ENCODE peak calls at places on chromosomes 12 and 14, in four cellular contexts. One of them, this sample, is unnamed. For H3K9me3, the result is how much of the 10 kb centered on the place peaks cover.

GRCh38 chr14:54420478-54421116 is 20.6 kb downstream of the CNIH1 start:
- DNase-seq in endothelial cell of umbilical vein: peak
- DNase-seq in H9: no peak
- DNase-seq in HCT116: peak
- DNase-seq in this sample: peak

GRCh38 chr12:57180321-57180989 is 33.0 kb upstream of the LRP1-AS start:
- DNase-seq in endothelial cell of umbilical vein: no peak
- DNase-seq in H9: no peak
- DNase-seq in HCT116: no peak
- DNase-seq in this sample: no peak

GRCh38 chr14:42921876-42922275 is 1315.2 kb downstream of the LRFN5 start:
- DNase-seq in endothelial cell of umbilical vein: no peak
- DNase-seq in H9: no peak
- DNase-seq in HCT116: no peak
- DNase-seq in this sample: no peak

GRCh38 chr12:22115711-22116110 is 69.7 kb downstream of the CMAS start:
- DNase-seq in endothelial cell of umbilical vein: no peak
- DNase-seq in H9: peak
- DNase-seq in HCT116: no peak
- DNase-seq in this sample: no peak

GRCh38 chr14:20798318-20798717 is 4.3 kb downstream of the RNASE1 start:
- DNase-seq in endothelial cell of umbilical vein: no peak
- DNase-seq in H9: no peak
- DNase-seq in HCT116: no peak
- DNase-seq in this sample: no peak

GRCh38 chr12:93022603-93023340 is 93.7 kb upstream of the EEA1 start:
- DNase-seq in endothelial cell of umbilical vein: no peak
- DNase-seq in H9: no peak
- DNase-seq in HCT116: no peak
- DNase-seq in this sample: peak

GRCh38 chr14:78902010-78902623 is 731.9 kb downstream of the NRXN3 start:
- DNase-seq in endothelial cell of umbilical vein: peak
- DNase-seq in H9: peak
- DNase-seq in HCT116: no peak
- DNase-seq in this sample: peak

GRCh38 chr12:15956413-15957185 is 45.5 kb downstream of the DERA start:
- DNase-seq in endothelial cell of umbilical vein: no peak
- DNase-seq in H9: no peak
- DNase-seq in HCT116: peak
- DNase-seq in this sample: peak

GRCh38 chr14:33404054-33404453 is 465.4 kb downstream of the NPAS3 start:
- DNase-seq in endothelial cell of umbilical vein: peak
- DNase-seq in H9: no peak
- DNase-seq in HCT116: no peak
- DNase-seq in this sample: peak

GRCh38 chr12:25615119-25615518 is 62.0 kb upstream of the LMNTD1 start:
- DNase-seq in endothelial cell of umbilical vein: peak
- DNase-seq in H9: no peak
- DNase-seq in HCT116: no peak
- DNase-seq in this sample: peak

GRCh38 chr12:76024942-76025600 is 6.5 kb downstream of the PHLDA1 start:
- DNase-seq in endothelial cell of umbilical vein: peak
- DNase-seq in H9: no peak
- DNase-seq in HCT116: no peak
- DNase-seq in this sample: peak

GRCh38 chr12:53499261-53500118 is at the start of gene MAP3K12:
- DNase-seq in endothelial cell of umbilical vein: peak
- DNase-seq in H9: peak
- DNase-seq in HCT116: no peak
- DNase-seq in this sample: peak

GRCh38 chr12:678747-679712 is 15.8 kb upstream of the NINJ2 start:
- DNase-seq in endothelial cell of umbilical vein: no peak
- DNase-seq in H9: no peak
- DNase-seq in HCT116: no peak
- DNase-seq in this sample: no peak

GRCh38 chr12:52681551-52682380 is 1.6 kb upstream of the KRT1 start:
- DNase-seq in endothelial cell of umbilical vein: no peak
- DNase-seq in H9: no peak
- DNase-seq in HCT116: no peak
- DNase-seq in this sample: no peak

GRCh38 chr14:100221419-100222218 is 17.3 kb upstream of the YY1 start:
- DNase-seq in endothelial cell of umbilical vein: peak
- DNase-seq in H9: peak
- DNase-seq in HCT116: no peak
- DNase-seq in this sample: peak

GRCh38 chr12:58081488-58081887 is 140.1 kb downstream of the ATP23 start:
- DNase-seq in endothelial cell of umbilical vein: no peak
- DNase-seq in H9: no peak
- DNase-seq in HCT116: no peak
- DNase-seq in this sample: no peak

GRCh38 chr12:49121047-49121696 is 10.0 kb downstream of the TUBA1B start:
- DNase-seq in endothelial cell of umbilical vein: peak
- DNase-seq in H9: peak
- DNase-seq in HCT116: peak
- DNase-seq in this sample: peak

GRCh38 chr14:97120204-97121120 is 323.3 kb downstream of the VRK1 start:
- DNase-seq in endothelial cell of umbilical vein: no peak
- DNase-seq in H9: no peak
- DNase-seq in HCT116: no peak
- DNase-seq in this sample: no peak

GRCh38 chr12:13581031-13581430 is 384.5 kb downstream of the EMP1 start:
- DNase-seq in endothelial cell of umbilical vein: no peak
- DNase-seq in H9: no peak
- DNase-seq in HCT116: peak
- DNase-seq in this sample: no peak

GRCh38 chr14:26730929-26731618 is 133.2 kb upstream of the NOVA1 start:
- DNase-seq in endothelial cell of umbilical vein: peak
- DNase-seq in H9: peak
- DNase-seq in HCT116: no peak
- DNase-seq in this sample: peak

GRCh38 chr14:54343276-54344121 is 53.3 kb upstream of the CDKN3 start:
- DNase-seq in endothelial cell of umbilical vein: peak
- DNase-seq in H9: no peak
- DNase-seq in HCT116: no peak
- DNase-seq in this sample: peak

GRCh38 chr14:100486025-100486828 is 101.0 kb downstream of the BEGAIN start:
- DNase-seq in endothelial cell of umbilical vein: peak
- DNase-seq in H9: peak
- DNase-seq in HCT116: no peak
- DNase-seq in this sample: peak

GRCh38 chr12:122917508-122918227 is 21.7 kb upstream of the VPS37B start:
- DNase-seq in endothelial cell of umbilical vein: no peak
- DNase-seq in H9: no peak
- DNase-seq in HCT116: no peak
- DNase-seq in this sample: peak

GRCh38 chr12:12922191-12922616 is 29.8 kb downstream of the GPRC5D start:
- DNase-seq in endothelial cell of umbilical vein: peak
- DNase-seq in H9: no peak
- DNase-seq in HCT116: no peak
- DNase-seq in this sample: peak

GRCh38 chr14:85534435-85534834 is 4.5 kb downstream of the FLRT2 start:
- DNase-seq in endothelial cell of umbilical vein: peak
- DNase-seq in H9: peak
- DNase-seq in HCT116: no peak
- DNase-seq in this sample: no peak

GRCh38 chr12:4435537-4435936 is 10.1 kb downstream of the FGF6 start:
- DNase-seq in endothelial cell of umbilical vein: no peak
- DNase-seq in H9: peak
- DNase-seq in HCT116: no peak
- DNase-seq in this sample: no peak

GRCh38 chr12:89269184-89269583 is 83.1 kb downstream of the DUSP6 start:
- DNase-seq in endothelial cell of umbilical vein: no peak
- DNase-seq in H9: no peak
- DNase-seq in HCT116: no peak
- DNase-seq in this sample: no peak

GRCh38 chr14:22847661-22848341 is 11.4 kb downstream of the MMP14 start:
- DNase-seq in endothelial cell of umbilical vein: no peak
- DNase-seq in H9: no peak
- DNase-seq in HCT116: no peak
- DNase-seq in this sample: peak

DNA sequence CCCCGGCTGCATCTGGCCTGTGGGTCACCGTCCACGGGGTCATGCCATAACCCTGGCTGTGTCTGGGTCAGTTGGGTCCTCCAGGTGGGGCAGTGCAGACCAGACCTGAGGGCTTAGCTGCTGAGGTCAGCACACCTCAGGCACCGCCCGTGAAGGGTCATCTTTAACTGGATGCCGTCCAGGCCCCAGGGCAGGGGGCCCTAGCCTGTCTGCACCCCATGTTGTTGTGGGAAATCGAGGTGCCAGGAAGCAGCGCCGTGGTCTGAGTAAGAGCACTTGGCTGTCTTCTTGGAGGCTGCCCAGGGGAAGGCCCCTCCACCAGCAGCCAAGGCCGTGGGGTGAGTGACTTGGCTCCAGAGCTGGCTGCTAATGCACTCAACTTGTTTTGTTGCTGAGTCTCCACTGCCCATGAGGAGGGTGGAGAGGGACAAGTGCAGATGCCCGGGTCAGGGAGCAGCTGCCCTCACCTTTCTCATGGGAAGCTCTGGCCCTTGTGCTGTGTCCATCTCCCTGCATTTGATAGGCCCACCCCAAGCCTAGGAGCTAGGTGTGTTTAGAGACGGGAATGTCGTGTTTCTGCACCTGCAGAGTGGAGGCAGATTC is 317.2 kb downstream of the TMEM121 start:
- DNase-seq in endothelial cell of umbilical vein: no peak
- DNase-seq in H9: peak
- DNase-seq in HCT116: no peak
- DNase-seq in this sample: no peak
- H3K9me3 ChIP-seq in endothelial cell of umbilical vein: under half
- H3K9me3 ChIP-seq in H9: half or more
- H3K9me3 ChIP-seq in HCT116: under half
- H3K9me3 ChIP-seq in this sample: under half

DNA sequence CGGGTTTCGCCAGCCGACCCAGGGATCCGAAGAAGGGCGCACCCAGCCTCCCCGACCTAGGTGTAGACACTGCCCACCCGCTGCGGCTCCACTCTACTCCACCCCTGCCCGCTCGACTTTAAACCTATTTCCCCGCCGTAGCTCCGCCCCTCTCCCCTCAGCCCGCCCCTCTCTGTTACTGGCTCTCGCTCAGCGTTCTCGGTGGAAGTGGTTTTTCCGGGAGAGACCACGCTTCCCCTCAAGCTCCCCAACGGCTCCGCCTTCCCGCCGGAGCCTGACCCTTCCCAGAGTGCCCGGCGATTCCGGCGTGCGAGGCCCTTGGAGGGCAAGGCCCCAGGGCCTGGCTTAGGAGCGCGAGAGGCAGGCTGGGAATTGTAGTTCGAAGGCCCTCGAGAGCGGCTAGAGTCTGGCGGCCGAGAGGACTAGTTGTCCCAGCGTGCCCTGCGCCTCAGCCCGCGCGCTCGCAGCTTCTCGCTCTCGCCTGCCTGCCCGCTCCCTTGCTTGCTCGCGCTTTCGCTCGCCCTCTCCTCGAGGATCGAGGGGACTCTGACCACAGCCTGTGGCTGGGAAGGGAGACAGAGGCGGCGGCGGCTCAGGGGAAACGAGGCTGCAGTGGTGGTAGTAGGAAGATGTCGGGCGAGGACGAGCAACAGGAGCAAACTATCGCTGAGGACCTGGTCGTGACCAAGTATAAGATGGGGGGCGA is at the start of gene PA2G4:
- DNase-seq in endothelial cell of umbilical vein: peak
- DNase-seq in H9: peak
- DNase-seq in HCT116: peak
- DNase-seq in this sample: peak
- H2AFZ ChIP-seq in endothelial cell of umbilical vein: peak
- H2AFZ ChIP-seq in H9: no peak
- H2AFZ ChIP-seq in HCT116: no peak
- H2AFZ ChIP-seq in this sample: peak

DNA sequence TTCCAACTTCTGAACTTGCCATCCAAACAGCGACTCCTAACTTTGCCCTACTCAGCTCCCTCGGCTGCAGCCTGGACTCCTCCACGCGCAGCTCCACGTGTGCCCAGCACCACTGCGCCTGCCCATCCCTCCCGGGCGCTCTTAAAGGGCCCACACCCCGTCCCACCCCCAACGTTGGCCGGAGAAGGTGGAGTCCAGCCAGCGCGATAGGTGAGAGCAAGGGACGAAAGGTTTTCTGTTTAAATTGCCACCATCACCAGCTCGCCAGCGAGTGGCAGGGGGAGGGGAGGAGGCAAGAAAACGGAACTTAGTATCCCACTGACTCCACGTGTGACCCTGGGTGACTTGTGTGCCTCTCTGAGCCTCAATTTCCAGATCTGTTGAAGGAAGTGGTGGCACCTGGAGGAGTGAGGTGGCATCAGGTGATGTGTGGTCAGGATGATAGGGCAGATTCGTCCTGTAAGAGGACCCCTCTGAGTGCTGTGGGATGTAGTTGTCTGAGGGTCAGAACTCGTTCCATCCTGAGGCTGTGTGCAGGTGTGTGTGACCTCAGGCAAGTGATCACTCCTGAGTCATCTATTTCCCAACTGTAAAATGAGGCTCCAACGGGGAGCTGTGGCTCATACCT is 59.7 kb downstream of the TRPV4 start:
- DNase-seq in endothelial cell of umbilical vein: no peak
- DNase-seq in H9: peak
- DNase-seq in HCT116: no peak
- DNase-seq in this sample: no peak
- H3K27ac ChIP-seq in endothelial cell of umbilical vein: no peak
- H3K27ac ChIP-seq in H9: no peak
- H3K27ac ChIP-seq in HCT116: peak
- H3K27ac ChIP-seq in this sample: no peak

DNA sequence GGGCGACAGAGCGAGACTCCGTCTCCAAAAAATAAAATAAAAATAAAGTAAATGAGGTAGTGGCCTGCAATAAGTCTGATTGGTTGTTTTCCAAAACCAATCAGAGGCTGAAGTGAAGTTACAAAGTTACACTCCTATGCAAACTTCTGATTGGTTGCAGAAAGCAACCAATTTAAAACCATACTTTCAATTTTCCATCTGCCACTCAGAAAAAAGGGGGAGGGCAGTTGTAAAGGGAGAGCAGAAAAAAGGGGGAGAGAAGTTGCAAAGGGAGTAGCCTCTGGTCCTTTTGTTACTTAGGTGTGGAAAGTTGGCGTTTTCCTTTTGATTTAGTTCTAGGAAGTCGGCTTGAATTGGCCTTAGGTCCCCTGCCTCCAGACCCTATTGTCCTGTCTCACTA is 12.6 kb upstream of the DNM1L start:
- DNase-seq in endothelial cell of umbilical vein: no peak
- DNase-seq in H9: no peak
- DNase-seq in HCT116: no peak
- DNase-seq in this sample: peak
- H3K9me3 ChIP-seq in endothelial cell of umbilical vein: under half
- H3K9me3 ChIP-seq in H9: under half
- H3K9me3 ChIP-seq in HCT116: under half
- H3K9me3 ChIP-seq in this sample: under half

GRCh38 chr12:62986844-62987243 is 51.9 kb upstream of the PPM1H start:
- DNase-seq in endothelial cell of umbilical vein: no peak
- DNase-seq in H9: no peak
- DNase-seq in HCT116: no peak
- DNase-seq in this sample: no peak

GRCh38 chr12:62978768-62979167 is 43.8 kb upstream of the PPM1H start:
- DNase-seq in endothelial cell of umbilical vein: no peak
- DNase-seq in H9: no peak
- DNase-seq in HCT116: no peak
- DNase-seq in this sample: no peak

GRCh38 chr12:62977879-62978278 is 42.9 kb upstream of the PPM1H start:
- DNase-seq in endothelial cell of umbilical vein: no peak
- DNase-seq in H9: no peak
- DNase-seq in HCT116: no peak
- DNase-seq in this sample: no peak

GRCh38 chr12:62983594-62983993 is 48.6 kb upstream of the PPM1H start:
- DNase-seq in endothelial cell of umbilical vein: no peak
- DNase-seq in H9: peak
- DNase-seq in HCT116: peak
- DNase-seq in this sample: no peak
- H2AFZ ChIP-seq in endothelial cell of umbilical vein: no peak
- H2AFZ ChIP-seq in H9: no peak
- H2AFZ ChIP-seq in HCT116: peak
- H2AFZ ChIP-seq in this sample: no peak

This sample was measured in fibroblast of lung.